ENCODE peak calls at places on chromosome 20, in eight cellular contexts. M is GF-D8, K is psoas muscle, L is cardiac muscle cell, S is foreskin fibroblast, H is dermis microvascular lymphatic vessel endothelial cell, X is T-helper 1 cell, B is NAMALWA. E is an unnamed sample.

GRCh38 chr20:38031957-38032356 is 1.3 kb downstream of the TTI1 start:
- DNase-seq in M (no peak), K (no peak), L (no peak), S (no peak), H (no peak), X (no peak), B (no peak), E (no peak)

GRCh38 chr20:49344975-49345374 is 67.1 kb upstream of the ZNFX1 start:
- DNase-seq in M (no peak), K (peak), L (peak), S (peak), H (no peak), X (no peak), B (no peak), E (peak)

GRCh38 chr20:20547221-20547875 is 165.1 kb downstream of the RALGAPA2 start:
- DNase-seq in M (peak), K (no peak), L (peak), S (peak), H (no peak), X (no peak), B (peak), E (no peak)

GRCh38 chr20:61950631-61951010 is 115.1 kb downstream of the TAF4 start:
- DNase-seq in M (no peak), K (no peak), L (no peak), S (no peak), H (no peak), X (no peak), B (no peak), E (no peak)

GRCh38 chr20:23397961-23398360 is 23.3 kb downstream of the NAPB start:
- DNase-seq in M (peak), K (no peak), L (peak), S (peak), H (peak), X (no peak), B (no peak), E (no peak)

GRCh38 chr20:14877616-14878015 is 540.2 kb upstream of the FLRT3 start:
- DNase-seq in M (no peak), K (no peak), L (no peak), S (peak), H (no peak), X (no peak), B (no peak), E (no peak)

GRCh38 chr20:44092551-44093248 is 94.3 kb downstream of the JPH2 start:
- DNase-seq in M (no peak), K (no peak), L (peak), S (peak), H (no peak), X (peak), B (peak), E (peak)

GRCh38 chr20:9912858-9913434 is 74.1 kb upstream of the PAK5 start:
- DNase-seq in M (no peak), K (no peak), L (peak), S (peak), H (peak), X (peak), B (peak), E (peak)

GRCh38 chr20:8940311-8940710 is 128.6 kb upstream of the PLCB4 start:
- DNase-seq in M (no peak), K (no peak), L (no peak), S (no peak), H (no peak), X (no peak), B (no peak), E (no peak)